ENCODE peak calls at places on chromosome 4, in seven cellular contexts. N is hepatic stellate cell, M is G401, V is GM23248, F is fibroblast of lung, J is NCI-H1694, O is NCI-H510A. R is an unnamed sample.

GRCh38 chr4:5718411-5718810 is 7.4 kb downstream of the EVC start:
- DNase-seq in N (no peak), M (no peak), V (no peak), F (no peak), J (no peak), O (no peak), R (no peak)

GRCh38 chr4:7361256-7361655 is 73.5 kb downstream of the PSAPL1 start:
- DNase-seq in N (no peak), M (no peak), V (peak; percentile 8), F (no peak), J (no peak), O (no peak), R (no peak)

GRCh38 chr4:59655996-59656395 is 1544.1 kb upstream of the ADGRL3 start:
- DNase-seq in N (no peak), M (no peak), V (no peak), F (no peak), J (no peak), O (no peak), R (no peak)

GRCh38 chr4:137070614-137071013 is 461.7 kb downstream of the PCDH18 start:
- DNase-seq in N (no peak), M (no peak), V (no peak), F (no peak), J (no peak), O (no peak), R (peak; percentile 2)

GRCh38 chr4:106659386-106659785 is 290.8 kb upstream of the GIMD1 start:
- DNase-seq in N (no peak), M (no peak), V (no peak), F (no peak), J (no peak), O (no peak), R (no peak)

GRCh38 chr4:26729547-26729946 is 131.1 kb upstream of the STIM2 start:
- DNase-seq in N (no peak), M (no peak), V (no peak), F (no peak), J (no peak), O (no peak), R (no peak)

GRCh38 chr4:75702919-75703411 is 21.4 kb upstream of the USO1 start:
- DNase-seq in N (no peak), M (no peak), V (no peak), F (no peak), J (no peak), O (no peak), R (peak; percentile 36)

GRCh38 chr4:112252234-112252633 is 20.6 kb downstream of the AP1AR start:
- DNase-seq in N (no peak), M (no peak), V (no peak), F (no peak), J (no peak), O (no peak), R (no peak)

GRCh38 chr4:8393593-8394038 is 46.9 kb downstream of the ACOX3 start:
- DNase-seq in N (peak; percentile 98), M (no peak), V (peak; percentile 98), F (peak; percentile 99), J (no peak), O (no peak), R (peak; percentile 89)

GRCh38 chr4:169410839-169411770 is 140.3 kb upstream of the SH3RF1 start:
- DNase-seq in N (peak; percentile 32), M (no peak), V (peak; percentile 3), F (peak; percentile 75), J (no peak), O (peak; percentile 21), R (peak; percentile 10)

GRCh38 chr4:119337010-119337409 is 15.1 kb upstream of the FABP2 start:
- DNase-seq in N (no peak), M (no peak), V (no peak), F (no peak), J (no peak), O (no peak), R (no peak)

GRCh38 chr4:184534511-184535391 is 60.4 kb upstream of the IRF2 start:
- DNase-seq in N (peak; percentile 82), M (no peak), V (peak; percentile 86), F (peak; percentile 78), J (no peak), O (no peak), R (no peak)